ENCODE peak calls at places on chromosomes 12 and 14, in four cellular contexts. X is SK-N-SH, R is AG04449, P is GM13976. W is an unnamed sample.

GRCh38 chr14:61451891-61452400 is 130.6 kb downstream of the PRKCH start:
- DNase-seq in X (no peak), R (no peak), P (no peak), W (no peak)

GRCh38 chr12:62787023-62787422 is 147.9 kb downstream of the PPM1H start:
- DNase-seq in X (no peak), R (no peak), P (no peak), W (no peak)

GRCh38 chr12:121376754-121377697 is 22.9 kb upstream of the RNF34 start:
- DNase-seq in X (no peak), R (no peak), P (no peak), W (no peak)

GRCh38 chr12:10701226-10701681 is 21.9 kb downstream of the YBX3 start:
- DNase-seq in X (no peak), R (no peak), P (no peak), W (no peak)

GRCh38 chr14:29163109-29163508 is 396.5 kb downstream of the FOXG1 start:
- DNase-seq in X (no peak), R (no peak), P (no peak), W (no peak)

GRCh38 chr12:15629108-15629507 is 160.1 kb downstream of the EPS8 start:
- DNase-seq in X (no peak), R (peak; percentile 71), P (peak; percentile 4), W (no peak)

GRCh38 chr14:74614508-74615495 is 2.8 kb upstream of the LTBP2 start:
- DNase-seq in X (no peak), R (no peak), P (peak; percentile 62), W (no peak)

GRCh38 chr12:32120419-32120818 is 13.8 kb downstream of the BICD1 start:
- DNase-seq in X (no peak), R (no peak), P (peak; percentile 63), W (no peak)

GRCh38 chr12:102954143-102954542 is 3.3 kb upstream of the ASCL1 start:
- DNase-seq in X (no peak), R (no peak), P (no peak), W (no peak)

DNA sequence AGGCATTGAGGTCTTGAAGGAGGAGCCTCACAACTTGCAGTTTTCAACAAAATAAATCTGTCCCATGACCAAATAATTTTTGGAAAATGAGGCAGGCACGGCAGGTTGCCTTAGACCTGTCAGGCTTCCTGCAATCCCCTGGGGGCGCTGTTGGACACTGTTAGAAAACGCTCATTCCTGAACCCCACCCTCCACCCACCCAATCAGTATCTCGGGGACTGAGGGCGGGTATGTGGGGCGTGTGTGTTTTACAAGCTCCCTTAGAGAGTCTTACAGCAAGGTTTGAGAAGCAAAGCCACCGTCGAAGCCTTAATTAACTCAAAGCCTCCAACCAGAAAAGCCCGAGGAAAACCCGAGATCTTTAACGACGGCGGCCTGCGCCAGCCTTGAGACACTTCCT is 122.8 kb downstream of the GLT1D1 start:
- DNase-seq in X (no peak), R (no peak), P (peak; percentile 50), W (no peak)
- TF ChIP-seq CTCF in X (no peak), R (no peak), P (no peak), W (peak; percentile 51)

DNA sequence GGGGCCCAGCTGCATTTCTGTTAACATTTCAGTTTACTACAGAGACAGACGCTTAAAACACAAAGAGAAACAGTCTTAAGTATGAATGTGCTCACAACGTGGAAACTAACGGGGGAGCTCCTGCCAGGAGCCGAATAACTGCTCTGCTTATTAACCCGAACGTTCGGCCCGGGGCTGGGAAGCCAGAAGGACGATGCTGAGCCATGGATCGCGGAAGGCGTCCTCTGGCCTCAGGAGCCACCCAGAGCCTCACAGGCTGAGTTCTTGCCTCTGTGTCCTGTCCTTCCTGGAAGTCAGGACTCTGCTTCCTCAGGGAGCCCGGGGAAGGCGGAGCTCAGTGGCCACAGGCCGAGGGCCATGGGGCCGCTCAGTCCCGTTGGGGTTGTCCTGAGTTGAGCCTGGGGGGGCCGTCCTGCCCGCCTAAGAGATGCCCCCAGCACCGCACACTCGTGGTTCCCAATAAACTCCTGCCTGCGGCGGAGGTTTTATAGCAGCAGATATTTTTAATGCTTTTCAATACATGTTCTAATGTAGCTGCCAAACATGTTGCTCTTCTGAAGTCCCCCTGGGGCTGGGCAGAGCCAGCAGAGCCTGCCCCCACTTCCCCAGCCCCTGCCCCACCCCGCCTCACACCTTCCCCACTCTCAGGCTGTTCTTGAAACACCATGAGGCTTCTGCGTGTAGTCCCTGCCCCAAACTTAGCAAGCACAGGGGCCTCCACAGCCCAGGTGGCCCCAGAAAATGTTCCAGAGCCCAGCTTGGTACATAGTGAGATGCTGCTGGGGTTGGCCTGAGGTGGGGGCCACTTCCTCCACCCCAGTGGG is 3.4 kb upstream of the TEX22 start:
- DNase-seq in X (no peak), R (no peak), P (no peak), W (no peak)
- TF ChIP-seq CTCF in X (no peak), R (no peak), P (no peak), W (no peak)

GRCh38 chr12:94829552-94829951 is 173.9 kb downstream of the NDUFA12 start:
- DNase-seq in X (no peak), R (no peak), P (no peak), W (no peak)

GRCh38 chr12:94832780-94833760 is 170.4 kb downstream of the NDUFA12 start:
- DNase-seq in X (no peak), R (peak; percentile 19), P (peak; percentile 3), W (no peak)

GRCh38 chr12:94831081-94831747 is 172.3 kb downstream of the NDUFA12 start:
- DNase-seq in X (no peak), R (no peak), P (peak; percentile 79), W (no peak)

GRCh38 chr12:94832105-94832504 is 171.4 kb downstream of the NDUFA12 start:
- DNase-seq in X (no peak), R (no peak), P (peak; percentile 17), W (no peak)

GRCh38 chr12:94834036-94834625 is 169.4 kb downstream of the NDUFA12 start:
- DNase-seq in X (no peak), R (no peak), P (no peak), W (peak; percentile 72)
- TF ChIP-seq CTCF in X (no peak), R (no peak), P (no peak), W (no peak)

DNA sequence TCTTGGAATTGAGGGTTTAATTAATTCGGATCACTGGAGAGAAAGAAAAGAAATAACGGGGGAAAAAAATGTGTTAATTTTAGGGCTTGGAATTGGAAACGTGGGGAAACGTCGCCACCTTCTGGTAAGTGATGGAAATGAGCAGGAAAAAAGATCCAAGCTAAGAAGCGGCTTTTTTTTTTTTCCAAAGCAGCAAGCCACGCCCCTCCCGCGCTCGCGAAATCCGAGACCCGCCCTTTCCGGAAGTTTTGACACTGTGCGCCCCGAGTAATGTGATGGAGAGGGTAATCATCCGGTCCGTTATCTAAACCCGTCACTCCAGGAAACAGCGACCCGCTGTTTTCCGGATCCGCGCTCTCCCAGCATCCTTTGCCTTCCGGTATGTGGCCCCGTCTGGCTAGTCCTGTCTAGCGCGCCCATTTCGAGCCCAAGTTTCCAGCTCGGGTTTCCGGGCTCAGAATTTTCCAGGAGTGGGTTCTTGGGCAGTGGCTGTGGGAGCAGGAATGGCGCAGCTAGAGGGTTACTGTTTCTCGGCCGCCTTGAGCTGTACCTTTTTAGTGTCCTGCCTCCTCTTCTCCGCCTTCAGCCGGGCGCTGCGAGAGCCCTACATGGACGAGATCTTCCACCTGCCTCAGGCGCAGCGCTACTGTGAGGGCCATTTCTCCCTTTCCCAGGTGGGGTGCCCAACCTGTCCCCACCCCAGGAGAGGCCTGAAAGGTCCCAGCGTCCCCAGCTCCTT is at the start of gene ALG10B:
- DNase-seq in X (peak; percentile 79), R (peak; percentile 79), P (peak; percentile 77), W (peak; percentile 98)
- TF ChIP-seq CTCF in X (peak; percentile 66), R (peak; percentile 9), P (peak; percentile 60), W (peak; percentile 73)

DNA sequence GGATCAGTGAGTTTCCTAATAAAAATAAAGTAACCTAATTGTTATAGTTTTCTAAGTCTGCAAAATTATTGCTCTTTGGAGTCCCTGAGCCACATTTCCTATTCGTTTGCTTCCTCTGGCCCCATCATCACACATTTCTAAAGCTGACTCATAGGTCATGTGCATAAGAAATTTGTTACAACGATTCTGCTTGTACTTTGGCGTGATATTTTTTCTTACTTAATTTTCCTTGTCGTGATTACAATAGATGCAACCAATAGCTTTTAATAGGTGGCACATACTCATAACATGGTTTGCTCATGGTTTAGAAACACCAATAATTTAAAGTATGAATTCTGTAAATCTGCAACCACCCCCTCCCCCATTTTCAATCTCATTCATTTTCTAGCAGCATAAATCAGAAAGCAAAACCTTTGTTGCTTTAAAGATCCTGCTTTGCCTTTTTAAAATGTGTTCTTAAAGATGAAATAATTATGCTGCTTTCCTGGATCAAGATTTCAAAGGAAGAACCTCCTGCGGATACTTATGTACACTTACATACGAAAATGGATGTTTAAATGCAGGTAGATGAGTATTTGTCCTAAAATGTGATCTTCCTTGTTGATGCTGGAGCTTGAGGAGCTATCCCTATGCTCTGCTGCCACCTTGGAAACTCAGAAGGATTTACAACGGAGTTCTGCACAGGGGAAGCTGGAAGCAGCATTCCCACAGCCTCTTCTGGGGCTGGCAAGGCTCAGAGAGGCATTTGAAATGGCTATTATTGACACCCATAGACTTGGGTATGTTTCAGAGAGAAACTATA is 1.7 kb upstream of the FLRT2 start:
- DNase-seq in X (no peak), R (peak; percentile 72), P (no peak), W (peak; percentile 84)
- TF ChIP-seq CTCF in X (peak; percentile 83), R (peak; percentile 70), P (no peak), W (peak; percentile 85)

DNA sequence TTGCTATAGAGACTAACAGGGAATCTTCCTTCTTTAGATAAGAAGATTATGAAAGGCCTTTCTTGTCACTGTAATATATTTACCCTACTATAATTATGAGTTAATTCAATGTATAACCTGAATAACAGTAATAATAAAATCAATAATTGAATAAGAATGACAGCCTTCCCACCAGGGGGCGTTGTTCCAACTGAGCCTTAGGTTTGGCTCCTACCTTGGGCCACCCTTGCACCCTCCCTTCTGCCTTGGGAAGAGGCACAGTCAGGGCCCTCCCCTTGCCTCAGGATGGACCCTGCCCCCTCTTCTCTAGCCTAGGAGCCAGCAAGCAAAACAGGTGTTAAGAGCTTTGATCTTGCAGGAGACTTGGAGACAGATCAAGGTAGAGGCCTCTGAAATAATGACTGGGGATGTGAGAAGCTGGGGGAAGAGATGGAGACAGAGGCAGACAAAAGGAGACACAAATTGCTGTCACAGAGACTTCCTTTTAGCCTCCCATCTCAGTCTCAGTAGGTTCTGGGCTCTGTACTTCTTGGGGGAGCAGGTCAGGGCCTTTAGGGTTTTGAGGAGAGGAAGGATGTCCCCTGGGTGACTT is 40.1 kb upstream of the CISTR start:
- DNase-seq in X (no peak), R (no peak), P (no peak), W (no peak)
- TF ChIP-seq CTCF in X (peak; percentile 61), R (peak; percentile 34), P (peak; percentile 44), W (peak; percentile 40)

DNA sequence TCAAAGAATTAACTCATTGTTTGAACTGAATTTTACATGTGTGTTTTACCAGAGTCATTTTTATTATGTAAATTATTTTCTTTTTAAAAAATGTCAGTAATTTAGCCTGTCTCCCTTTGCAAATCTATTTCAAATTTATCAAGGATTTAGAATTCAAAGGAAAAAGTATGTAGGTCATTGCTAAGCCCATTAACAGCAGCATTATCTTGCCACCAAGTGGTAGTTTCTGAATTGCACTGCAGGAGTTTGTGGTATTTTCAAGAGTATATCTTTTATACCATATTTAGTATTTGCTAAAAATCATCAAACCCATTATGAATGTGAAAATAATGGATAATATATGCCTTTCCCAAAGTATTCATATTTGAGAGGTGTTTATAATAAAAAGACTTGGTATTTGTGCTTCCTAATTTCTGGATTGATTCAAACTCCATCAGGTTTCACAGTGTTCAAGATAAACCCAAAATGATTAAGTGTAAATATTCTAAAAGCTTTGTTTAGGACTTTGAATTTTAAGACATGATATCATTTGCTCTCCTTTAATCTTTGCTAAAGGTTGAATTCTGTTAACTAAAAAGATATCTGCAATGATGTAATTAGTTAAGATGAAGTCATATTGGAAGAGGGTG is 711.4 kb downstream of the FSCB start:
- DNase-seq in X (no peak), R (no peak), P (no peak), W (no peak)
- TF ChIP-seq CTCF in X (peak; percentile 23), R (no peak), P (no peak), W (peak; percentile 51)

GRCh38 chr12:3139760-3140159 is 62.6 kb downstream of the TSPAN9 start:
- DNase-seq in X (no peak), R (no peak), P (no peak), W (no peak)
- TF ChIP-seq CTCF in X (no peak), R (no peak), P (no peak), W (no peak)